ENCODE peak calls at places on chromosomes 4 and X, in nine cellular contexts. Z, Y, E, S, O, N, W, D and H are unnamed samples.

GRCh38 chrX:23287191-23287764 is 47.4 kb upstream of the PTCHD1 start:
- DNase-seq in S (no peak), Y (no peak), O (no peak), Z (no peak), N (no peak), D (no peak), W (no peak), E (no peak), H (no peak)

GRCh38 chrX:134371133-134371532 is 88.8 kb upstream of the HPRT1 start:
- DNase-seq in O (no peak), E (no peak), Z (no peak), N (no peak), S (no peak), D (no peak), Y (no peak), W (no peak), H (no peak)

GRCh38 chr4:8637456-8637984 is 45.0 kb downstream of the CPZ start:
- DNase-seq in Y (no peak), O (no peak), N (no peak), E (no peak), W (no peak), D (no peak), Z (no peak), S (no peak), H (no peak)

GRCh38 chr4:158020734-158021346 is 152.0 kb downstream of the GASK1B start:
- DNase-seq in Z (peak), W (no peak), Y (no peak), O (no peak), S (peak), E (peak), D (no peak), N (no peak), H (peak)

GRCh38 chr4:47074836-47075235 is 43.5 kb downstream of the GABRB1 start:
- DNase-seq in W (no peak), O (no peak), D (no peak), S (no peak), Z (no peak), N (no peak), Y (no peak), E (no peak), H (no peak)

GRCh38 chr4:107862658-107863057 is 37.9 kb downstream of the SGMS2 start:
- DNase-seq in O (no peak), Y (peak), E (peak), W (peak), S (peak), D (no peak), N (peak), Z (peak), H (peak)

GRCh38 chrX:129842510-129843208 is 1.0 kb downstream of the ZDHHC9 start:
- DNase-seq in O (no peak), S (no peak), E (peak), Y (peak), N (no peak), W (peak), D (no peak), Z (peak), H (peak)

GRCh38 chr4:176034498-176034897 is 31.1 kb upstream of the WDR17 start:
- DNase-seq in S (peak), D (no peak), N (no peak), W (peak), Y (peak), E (peak), O (peak), Z (peak), H (no peak)

GRCh38 chr4:176638992-176639391 is 153.7 kb downstream of the VEGFC start:
- DNase-seq in Z (peak), D (no peak), S (no peak), O (no peak), E (no peak), Y (no peak), W (no peak), N (no peak), H (peak)

GRCh38 chr4:576991-577498 is 950 bp upstream of the TMEM271 start:
- DNase-seq in W (no peak), Z (peak), Y (no peak), D (no peak), S (no peak), O (no peak), E (no peak), N (no peak), H (no peak)